ENCODE peak calls at places on chromosomes 3 and 15, in ten cellular contexts. X, C, V, Q, M, A, L, Y, H and W are unnamed samples.

GRCh38 chr3:169634618-169635236 is 28.8 kb downstream of the MECOM start:
- DNase-seq in V (peak), A (peak), C (no peak), M (no peak), L (no peak), H (no peak), X (no peak), Y (no peak), Q (peak), W (no peak)

GRCh38 chr3:56881035-56881575 is 79.4 kb upstream of the ARHGEF3 start:
- DNase-seq in X (no peak), C (no peak), Q (no peak), L (no peak), V (no peak), Y (no peak), A (peak), M (no peak), H (no peak), W (no peak)

GRCh38 chr15:74815121-74815933 is 2.7 kb downstream of the LMAN1L start:
- DNase-seq in C (no peak), Y (no peak), H (no peak), A (peak), V (no peak), X (no peak), Q (no peak), L (no peak), M (no peak), W (no peak)

GRCh38 chr3:115922681-115923347 is 299.5 kb downstream of the GAP43 start:
- DNase-seq in M (no peak), H (peak), Y (peak), L (no peak), Q (peak), C (no peak), V (no peak), X (peak), A (peak), W (peak)

GRCh38 chr15:70503798-70504304 is 259.5 kb downstream of the UACA start:
- DNase-seq in X (no peak), C (no peak), V (no peak), A (no peak), Q (no peak), M (no peak), H (no peak), Y (no peak), L (peak), W (no peak)

GRCh38 chr15:69758810-69759410 is 306.3 kb downstream of the RPLP1 start:
- DNase-seq in C (peak), L (peak), A (no peak), V (peak), Y (no peak), M (peak), X (peak), Q (peak), H (peak), W (no peak)

GRCh38 chr3:183156266-183156665 is 6.3 kb downstream of the LAMP3 start:
- DNase-seq in Q (no peak), H (no peak), L (no peak), A (no peak), M (no peak), Y (no peak), C (no peak), V (no peak), X (no peak), W (no peak)

GRCh38 chr3:30986551-30986950 is 92.1 kb upstream of the GADL1 start:
- DNase-seq in A (no peak), M (no peak), Y (no peak), C (no peak), L (no peak), Q (no peak), X (no peak), V (no peak), H (no peak), W (no peak)

GRCh38 chr3:123448503-123449091 is at the start of gene ADCY5:
- DNase-seq in Y (no peak), C (no peak), H (no peak), X (no peak), Q (no peak), L (peak), V (no peak), A (peak), M (no peak), W (no peak)

GRCh38 chr15:70112018-70112395 is 14.3 kb upstream of the TLE3 start:
- DNase-seq in L (no peak), M (no peak), A (no peak), Q (peak), C (no peak), X (peak), V (no peak), H (no peak), Y (no peak), W (no peak)

GRCh38 chr3:64687381-64687780 is 419 bp downstream of the ADAMTS9 start:
- DNase-seq in C (no peak), Q (no peak), A (no peak), Y (no peak), M (no peak), H (no peak), V (no peak), L (peak), X (peak), W (no peak)

GRCh38 chr15:67242665-67243064 is 11.8 kb downstream of the AAGAB start:
- DNase-seq in Y (peak), X (peak), Q (peak), M (no peak), A (peak), C (no peak), H (no peak), V (no peak), L (no peak), W (no peak)

GRCh38 chr15:82080774-82081173 is 35.0 kb upstream of the MEX3B start:
- DNase-seq in Q (no peak), X (no peak), M (no peak), L (no peak), H (no peak), A (no peak), V (no peak), Y (no peak), C (no peak), W (no peak)

GRCh38 chr3:162317046-162317445 is 820.4 kb downstream of the OTOL1 start:
- DNase-seq in A (no peak), M (no peak), L (no peak), V (no peak), C (no peak), Q (no peak), Y (no peak), X (no peak), H (no peak), W (no peak)

GRCh38 chr3:78506038-78506437 is 1261.8 kb downstream of the ROBO1 start:
- DNase-seq in V (no peak), Y (peak), M (no peak), X (no peak), A (no peak), L (no peak), Q (no peak), H (no peak), C (no peak), W (no peak)

GRCh38 chr15:83848315-83849050 is 194.6 kb downstream of the ADAMTSL3 start:
- DNase-seq in V (no peak), H (peak), Y (peak), M (no peak), A (peak), X (peak), L (no peak), Q (peak), C (no peak), W (peak)

GRCh38 chr3:40414270-40414669 is 27.3 kb downstream of the ENTPD3 start:
- DNase-seq in Q (no peak), Y (no peak), X (no peak), A (no peak), M (no peak), H (no peak), V (no peak), L (no peak), C (no peak), W (no peak)

GRCh38 chr15:39661776-39662175 is 80.9 kb downstream of the THBS1 start:
- DNase-seq in C (no peak), M (no peak), A (peak), H (peak), L (no peak), X (peak), Y (no peak), V (no peak), Q (no peak), W (no peak)

GRCh38 chr3:195806211-195806915 is 5.4 kb downstream of the MUC4 start:
- DNase-seq in Y (no peak), M (no peak), C (no peak), X (peak), A (no peak), H (no peak), V (no peak), Q (no peak), L (no peak), W (no peak)

GRCh38 chr3:157112536-157112935 is 47.4 kb downstream of the CCNL1 start:
- DNase-seq in A (no peak), X (no peak), Q (no peak), V (no peak), Y (no peak), M (no peak), H (no peak), L (no peak), C (no peak), W (no peak)

GRCh38 chr15:91302588-91303439 is 202.8 kb downstream of the SV2B start:
- DNase-seq in A (peak), V (no peak), Q (peak), C (peak), H (peak), M (peak), Y (peak), X (peak), L (no peak), W (peak)
- TF ChIP-seq CTCF in A (peak), V (peak), Q (peak), C (peak), H (peak), M (peak), Y (peak), X (peak), L (peak), W (peak)

GRCh38 chr3:185818267-185818875 is 6.5 kb downstream of the IGF2BP2 start:
- DNase-seq in Y (no peak), C (no peak), L (no peak), A (no peak), V (no peak), H (no peak), X (no peak), M (no peak), Q (no peak), W (no peak)
- H3K4me3 ChIP-seq in Y (no peak), C (no peak), L (no peak), A (no peak), V (no peak), H (no peak), X (no peak), M (no peak), Q (no peak), W (no peak)

DNA sequence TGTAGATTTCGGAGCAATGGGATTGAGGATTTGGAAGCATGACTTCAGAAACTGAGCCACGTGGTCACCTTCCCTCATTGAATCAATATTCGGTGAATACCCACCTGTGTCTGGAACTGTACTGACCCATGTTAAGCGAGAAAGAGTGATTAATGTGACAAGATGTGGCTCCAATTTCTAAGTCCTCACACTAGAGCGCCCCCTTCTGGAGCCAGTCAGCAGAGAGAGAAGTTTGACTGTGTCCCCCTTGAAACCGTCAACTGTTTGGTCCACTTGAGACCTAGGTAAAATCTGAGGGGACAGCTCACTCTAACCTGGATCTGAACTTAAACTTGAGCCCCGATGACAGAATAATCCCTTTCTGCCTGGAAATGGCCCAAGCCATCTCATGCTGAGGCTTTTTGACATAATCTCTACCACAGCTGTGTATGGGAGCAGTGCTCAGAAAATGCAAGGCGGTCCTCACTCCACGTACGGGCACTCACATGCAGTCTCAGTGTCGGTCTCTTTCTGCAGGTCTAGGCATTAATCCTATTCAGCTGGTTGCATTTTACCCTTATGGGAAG is 47.8 kb upstream of the LIMD1 start:
- DNase-seq in Q (no peak), Y (no peak), V (no peak), L (no peak), A (no peak), C (peak), H (no peak), X (no peak), M (no peak), W (no peak)
- TF ChIP-seq CTCF in Q (peak), Y (peak), V (peak), L (no peak), A (peak), C (no peak), H (peak), X (peak), M (peak), W (peak)

GRCh38 chr3:14047027-14047426 is 77.6 kb downstream of the CHCHD4 start:
- DNase-seq in H (no peak), L (no peak), Q (no peak), M (no peak), V (no peak), Y (no peak), C (no peak), A (no peak), X (no peak), W (no peak)
- H3K4me3 ChIP-seq in H (no peak), L (no peak), Q (no peak), M (no peak), V (peak), Y (no peak), C (peak), A (no peak), X (no peak), W (no peak)